ENCODE peak calls at places on chromosomes 1 and 21, in five cellular contexts. U is neuronal stem cell, R is H9, B is trophoblast cell, N is H1. Y is an unnamed sample.

GRCh38 chr1:109980324-109981127 is 4.0 kb upstream of the AHCYL1 start:
- DNase-seq in N (no peak), R (peak), U (no peak), B (no peak), Y (no peak)

GRCh38 chr1:157937743-157938142 is 55.7 kb upstream of the KIRREL1 start:
- DNase-seq in B (no peak), R (no peak), N (no peak), U (no peak), Y (no peak)

GRCh38 chr21:35203093-35204021 is 154.3 kb upstream of the RUNX1 start:
- DNase-seq in R (no peak), U (no peak), B (no peak), N (no peak), Y (peak)

GRCh38 chr1:211735208-211736170 is 60.1 kb upstream of the NEK2 start:
- DNase-seq in N (peak), B (peak), R (peak), U (no peak), Y (peak)

GRCh38 chr1:161038523-161039153 is at the start of gene TSTD1:
- DNase-seq in U (peak), N (peak), R (peak), B (peak), Y (no peak)

GRCh38 chr1:207027221-207027777 is 5.3 kb downstream of the C1orf116 start:
- DNase-seq in U (no peak), R (no peak), N (no peak), B (peak), Y (no peak)

GRCh38 chr1:230809205-230809990 is 58.9 kb downstream of the C1orf198 start:
- DNase-seq in R (no peak), B (peak), N (peak), U (no peak), Y (no peak)

GRCh38 chr1:213688655-213689054 is 299.1 kb upstream of the PROX1 start:
- DNase-seq in R (no peak), N (no peak), B (no peak), U (no peak), Y (no peak)

GRCh38 chr1:169364948-169365347 is 2.6 kb downstream of the NME7 start:
- DNase-seq in R (no peak), U (no peak), N (no peak), B (peak), Y (no peak)

GRCh38 chr1:31297273-31298247 is 728 bp downstream of the ZCCHC17 start:
- DNase-seq in N (no peak), R (no peak), B (peak), U (peak), Y (peak)

GRCh38 chr1:165903672-165904071 is 76.3 kb downstream of the UCK2 start:
- DNase-seq in B (no peak), R (no peak), U (no peak), N (no peak), Y (peak)

GRCh38 chr1:240001177-240001740 is 90.4 kb upstream of the FMN2 start:
- DNase-seq in U (no peak), B (no peak), R (no peak), N (no peak), Y (peak)

GRCh38 chr1:84267476-84267875 is 34.0 kb upstream of the SAMD13 start:
- DNase-seq in N (no peak), B (no peak), U (no peak), R (no peak), Y (no peak)

GRCh38 chr1:10696977-10697376 is 99.5 kb downstream of the CASZ1 start:
- DNase-seq in B (no peak), N (no peak), U (no peak), R (no peak), Y (peak)

GRCh38 chr1:172144445-172145060 is 275.9 kb upstream of the C1orf105 start:
- DNase-seq in U (no peak), B (no peak), R (no peak), N (no peak), Y (peak)

GRCh38 chr1:233113009-233113712 is 162.8 kb downstream of the NTPCR start:
- DNase-seq in B (peak), U (peak), R (peak), N (no peak), Y (peak)

GRCh38 chr1:147292012-147292411 is 49.5 kb downstream of the CHD1L start:
- DNase-seq in R (no peak), N (no peak), U (no peak), B (peak), Y (peak)

GRCh38 chr1:65020774-65021173 is 54.4 kb upstream of the JAK1 start:
- DNase-seq in B (no peak), R (no peak), U (no peak), N (no peak), Y (peak)

GRCh38 chr21:45333583-45334121 is 46.0 kb upstream of the POFUT2 start:
- DNase-seq in R (peak), N (no peak), U (no peak), B (no peak), Y (peak)

GRCh38 chr1:233677690-233678354 is 63.9 kb downstream of the KCNK1 start:
- DNase-seq in B (no peak), U (no peak), R (no peak), N (no peak), Y (no peak)

GRCh38 chr1:119885903-119886783 is 10.2 kb downstream of the ADAM30 start:
- DNase-seq in N (peak), B (peak), U (no peak), R (peak), Y (peak)

GRCh38 chr21:44345495-44345894 is 6.3 kb upstream of the CFAP410 start:
- DNase-seq in U (no peak), R (no peak), N (no peak), B (no peak), Y (no peak)

GRCh38 chr1:231194843-231195516 is 33.1 kb downstream of the TRIM67 start:
- DNase-seq in N (no peak), B (peak), R (no peak), U (no peak), Y (no peak)

GRCh38 chr1:117534995-117535467 is 70.8 kb upstream of the TENT5C start:
- DNase-seq in U (peak), N (peak), R (peak), B (peak), Y (peak)

GRCh38 chr21:45347712-45348477 is 57.1 kb upstream of the COL18A1 start:
- DNase-seq in B (no peak), N (no peak), U (no peak), R (no peak), Y (no peak)

GRCh38 chr1:55428236-55428635 is 213.1 kb upstream of the USP24 start:
- DNase-seq in B (no peak), N (no peak), R (no peak), U (no peak), Y (peak)

GRCh38 chr1:204398197-204399125 is 13.2 kb downstream of the PPP1R15B start:
- DNase-seq in N (peak), U (peak), R (peak), B (peak), Y (peak)

GRCh38 chr1:23376890-23377811 is 7.5 kb upstream of the ZNF436 start:
- DNase-seq in N (no peak), R (no peak), U (no peak), B (peak), Y (peak)

GRCh38 chr1:227903614-227904501 is 43.9 kb downstream of the WNT9A start:
- DNase-seq in B (no peak), N (no peak), U (no peak), R (no peak), Y (no peak)

GRCh38 chr1:33089457-33089856 is 8.5 kb downstream of the AZIN2 start:
- DNase-seq in N (no peak), U (no peak), B (no peak), R (no peak), Y (no peak)

GRCh38 chr1:222767152-222767571 is 30.2 kb downstream of the FAM177B start:
- DNase-seq in B (no peak), U (no peak), N (no peak), R (no peak), Y (no peak)

DNA sequence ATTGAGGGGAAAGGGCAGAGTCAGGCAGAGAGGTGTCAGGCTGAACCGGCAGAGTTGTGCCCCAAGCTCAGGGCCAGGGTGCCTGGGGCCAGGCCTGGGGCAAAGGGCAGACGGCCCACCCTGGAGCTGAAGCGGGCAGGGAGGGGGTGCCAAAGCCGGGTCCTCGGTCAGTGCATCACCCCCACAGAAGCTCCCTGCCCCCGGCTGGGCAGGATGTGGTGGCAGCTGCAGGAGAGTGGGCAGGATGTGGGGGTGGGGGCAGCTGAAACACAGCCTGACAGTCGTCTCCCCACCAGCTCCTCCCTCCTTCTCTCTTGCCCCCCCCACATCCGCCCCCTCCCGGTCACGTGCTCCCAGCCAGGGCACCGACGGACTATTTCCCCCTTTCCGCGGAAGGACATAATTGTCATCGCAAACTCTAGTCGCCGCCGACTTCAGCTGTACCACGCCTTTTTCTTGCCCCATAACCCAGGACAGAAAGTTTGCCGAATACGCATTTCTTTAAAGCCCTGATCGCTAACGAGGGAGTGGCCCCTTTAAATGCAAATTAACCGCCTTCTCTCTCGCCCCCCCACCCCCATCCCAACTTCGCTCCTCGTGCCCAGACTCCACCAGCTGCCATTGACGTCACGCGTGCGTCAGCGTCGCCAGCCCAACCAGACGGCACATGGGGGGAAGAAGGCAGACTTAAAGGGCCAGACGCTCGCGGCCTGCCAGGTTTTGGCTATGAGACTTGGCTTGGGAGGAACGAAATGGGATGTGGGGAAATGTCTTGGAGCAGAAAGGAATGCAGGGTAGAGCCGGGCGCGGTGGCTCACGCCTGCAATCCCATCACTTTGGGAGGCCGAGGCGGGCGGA is 4.5 kb upstream of the MEF2D start:
- DNase-seq in N (peak), B (peak), U (peak), R (peak), Y (peak)
- H2BK12ac ChIP-seq in N (peak), B (peak), U (peak), R (peak), Y (peak)

GRCh38 chr1:4175566-4176405 is 275.7 kb upstream of the C1orf174 start:
- DNase-seq in U (no peak), R (no peak), B (no peak), N (peak), Y (no peak)
- H2BK12ac ChIP-seq in U (no peak), R (no peak), B (no peak), N (peak), Y (no peak)

GRCh38 chr1:200411406-200412257 is 1.8 kb upstream of the ZNF281 start:
- DNase-seq in U (no peak), B (no peak), R (peak), N (peak), Y (no peak)
- H2BK12ac ChIP-seq in U (no peak), B (no peak), R (no peak), N (peak), Y (peak)

GRCh38 chr21:33168886-33169285 is 60.9 kb upstream of the IFNAR2 start:
- DNase-seq in B (no peak), R (no peak), U (no peak), N (no peak), Y (no peak)

GRCh38 chr21:33171584-33172169 is 58.1 kb upstream of the IFNAR2 start:
- DNase-seq in U (no peak), B (no peak), R (no peak), N (no peak), Y (no peak)

GRCh38 chr21:33174756-33175155 is 55.0 kb upstream of the IFNAR2 start:
- DNase-seq in B (no peak), N (no peak), R (no peak), U (no peak), Y (no peak)

DNA sequence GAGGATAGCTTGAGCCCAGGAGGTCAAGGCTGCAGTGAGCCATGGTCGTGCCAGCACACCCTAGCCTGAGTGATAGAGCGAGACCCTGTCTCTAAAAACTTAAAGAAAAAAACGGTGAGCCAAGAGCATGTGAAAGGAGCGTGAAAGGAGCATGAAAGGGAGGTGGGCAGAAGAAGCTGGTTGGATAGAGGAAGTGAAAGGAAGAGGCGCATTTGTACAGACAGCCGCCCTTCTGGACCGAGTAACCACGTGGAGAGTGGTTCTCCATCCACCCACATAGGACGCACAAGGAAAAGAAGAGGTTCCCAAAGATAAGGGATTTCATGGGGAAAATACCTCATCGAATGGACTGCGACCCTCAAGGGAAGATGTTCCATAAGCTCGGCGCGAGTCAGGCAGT is 60.4 kb upstream of the IFNAR2 start:
- DNase-seq in N (no peak), R (no peak), U (no peak), B (no peak), Y (no peak)
- H2BK12ac ChIP-seq in N (no peak), R (no peak), U (no peak), B (no peak), Y (no peak)

Y was measured in mesenchymal stem cell.